ENCODE peak calls at places on chromosomes 3 and 15, in four cellular contexts. D is osteoblast, G is HCT116, J is heart right ventricle. B is an unnamed sample.

GRCh38 chr3:64748244-64748894 is 60.6 kb upstream of the ADAMTS9 start:
- DNase-seq in D (no peak), G (no peak), J (no peak), B (peak; percentile 32)

GRCh38 chr15:42453826-42454225 is 37.1 kb downstream of the ZNF106 start:
- DNase-seq in D (no peak), G (no peak), J (no peak), B (no peak)

GRCh38 chr3:195801251-195802183 is 10.2 kb downstream of the MUC4 start:
- DNase-seq in D (peak; percentile 49), G (no peak), J (no peak), B (no peak)

GRCh38 chr15:93823971-93824866 is 407.1 kb upstream of the MCTP2 start:
- DNase-seq in D (no peak), G (no peak), J (no peak), B (peak; percentile 70)

GRCh38 chr15:31262143-31262530 is 64.5 kb upstream of the KLF13 start:
- DNase-seq in D (peak; percentile 62), G (no peak), J (no peak), B (no peak)

GRCh38 chr15:28974142-28974541 is 88.4 kb downstream of the APBA2 start:
- DNase-seq in D (no peak), G (no peak), J (no peak), B (no peak)

GRCh38 chr15:100123611-100124010 is 218.2 kb downstream of the ADAMTS17 start:
- DNase-seq in D (no peak), G (no peak), J (no peak), B (no peak)

GRCh38 chr3:122754867-122755835 is 38.5 kb downstream of the HSPBAP1 start:
- DNase-seq in D (peak; percentile 56), G (peak; percentile 34), J (no peak), B (peak; percentile 13)

GRCh38 chr15:94576889-94577533 is 345.6 kb downstream of the MCTP2 start:
- DNase-seq in D (peak; percentile 36), G (peak; percentile 26), J (peak; percentile 7), B (peak; percentile 55)

GRCh38 chr15:99410477-99410876 is 155.3 kb upstream of the MEF2A start:
- DNase-seq in D (no peak), G (no peak), J (no peak), B (no peak)

GRCh38 chr15:101024709-101025108 is 105.6 kb downstream of the LRRK1 start:
- DNase-seq in D (peak; percentile 11), G (no peak), J (peak; percentile 3), B (no peak)

GRCh38 chr15:79028411-79028964 is 62.1 kb downstream of the RASGRF1 start:
- DNase-seq in D (no peak), G (peak; percentile 52), J (peak; percentile 38), B (peak; percentile 59)

GRCh38 chr15:42080585-42081462 is 13.5 kb downstream of the PLA2G4D start:
- DNase-seq in D (no peak), G (no peak), J (no peak), B (no peak)

GRCh38 chr3:137770066-137770805 is 6.1 kb downstream of the SOX14 start:
- DNase-seq in D (peak; percentile 50), G (no peak), J (no peak), B (no peak)

GRCh38 chr15:94877833-94878232 is 646.5 kb downstream of the MCTP2 start:
- DNase-seq in D (no peak), G (no peak), J (no peak), B (no peak)

GRCh38 chr3:187042062-187042745 is 97.1 kb downstream of the RPL39L start:
- DNase-seq in D (no peak), G (no peak), J (no peak), B (no peak)

GRCh38 chr15:91228890-91229289 is 128.8 kb downstream of the SV2B start:
- DNase-seq in D (no peak), G (no peak), J (no peak), B (no peak)

GRCh38 chr3:185606191-185606590 is 20.1 kb downstream of the SENP2 start:
- DNase-seq in D (no peak), G (no peak), J (no peak), B (no peak)

GRCh38 chr15:100669260-100669659 is 66.9 kb downstream of the ASB7 start:
- DNase-seq in D (no peak), G (no peak), J (no peak), B (no peak)

GRCh38 chr15:40550381-40551037 is 14.3 kb downstream of the CCDC32 start:
- DNase-seq in D (no peak), G (no peak), J (no peak), B (no peak)

GRCh38 chr3:115713247-115713646 is 89.9 kb downstream of the GAP43 start:
- DNase-seq in D (no peak), G (no peak), J (peak; percentile 21), B (peak; percentile 97)

GRCh38 chr3:189389346-189389745 is 217.6 kb downstream of the TPRG1 start:
- DNase-seq in D (no peak), G (no peak), J (no peak), B (no peak)

GRCh38 chr3:115861166-115861733 is 237.9 kb downstream of the GAP43 start:
- DNase-seq in D (no peak), G (no peak), J (no peak), B (no peak)

GRCh38 chr3:131981381-131981780 is 53.4 kb downstream of the CPNE4 start:
- DNase-seq in D (no peak), G (no peak), J (no peak), B (no peak)

GRCh38 chr3:14245822-14246221 is 67.2 kb downstream of the LSM3 start:
- DNase-seq in D (no peak), G (no peak), J (no peak), B (no peak)

GRCh38 chr3:25460751-25461150 is 32.7 kb downstream of the RARB start:
- DNase-seq in D (no peak), G (no peak), J (no peak), B (no peak)

GRCh38 chr15:89958107-89958805 is 42.9 kb upstream of the ZNF710 start:
- DNase-seq in D (no peak), G (no peak), J (no peak), B (no peak)

GRCh38 chr3:13211605-13212210 is 138.5 kb upstream of the IQSEC1 start:
- DNase-seq in D (peak; percentile 42), G (no peak), J (no peak), B (no peak)

GRCh38 chr15:42203891-42204290 is 4.2 kb downstream of the VPS39 start:
- DNase-seq in D (no peak), G (no peak), J (no peak), B (no peak)

GRCh38 chr3:55128201-55128870 is 200.5 kb upstream of the LRTM1 start:
- DNase-seq in D (peak; percentile 59), G (no peak), J (no peak), B (peak; percentile 15)

GRCh38 chr15:40928975-40929729 is at the start of gene DLL4:
- DNase-seq in D (peak; percentile 87), G (peak; percentile 71), J (peak; percentile 89), B (peak; percentile 64)

GRCh38 chr15:23561914-23562313 is 3.6 kb upstream of the MKRN3 start:
- DNase-seq in D (no peak), G (no peak), J (no peak), B (no peak)

GRCh38 chr3:89260721-89261120 is 153.3 kb downstream of the EPHA3 start:
- DNase-seq in D (no peak), G (no peak), J (no peak), B (no peak)

GRCh38 chr15:75809986-75810750 is 33.1 kb upstream of the UBE2Q2 start:
- DNase-seq in D (peak; percentile 85), G (peak; percentile 45), J (no peak), B (peak; percentile 36)

GRCh38 chr3:30688776-30689175 is 82.4 kb downstream of the TGFBR2 start:
- DNase-seq in D (no peak), G (no peak), J (no peak), B (no peak)

GRCh38 chr15:85751731-85752421 is 42.8 kb downstream of the KLHL25 start:
- DNase-seq in D (no peak), G (no peak), J (no peak), B (no peak)
- H3K4me3 ChIP-seq in D (no peak overlapping the region), G (no peak overlapping the region), J (no peak overlapping the region), B (no peak overlapping the region)

GRCh38 chr3:8421267-8421666 is 80.4 kb upstream of the LMCD1 start:
- DNase-seq in D (no peak), G (no peak), J (no peak), B (no peak)
- TF ChIP-seq CTCF in D (peak; percentile 24), G (no peak), J (no peak), B (peak; percentile 38)

DNA sequence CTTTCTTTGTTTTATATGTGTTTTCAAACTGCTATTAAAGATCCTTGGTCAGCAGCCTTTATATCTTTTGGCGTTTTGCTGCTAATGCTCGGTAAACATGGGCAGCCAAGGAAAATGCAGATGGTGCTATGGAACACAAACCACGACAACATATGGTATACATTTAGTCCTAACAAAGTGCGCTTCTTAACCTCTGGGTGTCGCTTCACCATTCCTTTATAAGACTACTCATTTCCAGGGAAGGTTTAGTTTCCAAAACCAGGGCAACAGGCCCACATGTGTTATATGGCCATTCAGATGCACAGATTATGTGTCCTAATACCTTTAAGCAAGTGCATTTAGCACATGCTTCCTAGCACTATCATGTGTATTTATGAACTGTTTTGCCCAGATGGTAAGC is 14.7 kb downstream of the SHOX2 start:
- DNase-seq in D (no peak), G (no peak), J (no peak), B (no peak)
- H3K27me3 ChIP-seq in D (peaks cover 21% of the 10 kb centered on the region), G (no peaks in the 10 kb centered on the region), J (peaks cover 86% of the 10 kb centered on the region), B (no peaks in the 10 kb centered on the region)

GRCh38 chr3:48428863-48429415 is 947 bp downstream of the PLXNB1 start:
- DNase-seq in D (peak; percentile 95), G (no peak), J (peak; percentile 46), B (peak; percentile 37)
- H3K4me3 ChIP-seq in D (peak overlapping the region; percentile 75), G (peak overlapping the region; percentile 70), J (peak overlapping the region; percentile 96), B (peak overlapping the region; percentile 59)

GRCh38 chr3:72820405-72820804 is 27.8 kb downstream of the SHQ1 start:
- DNase-seq in D (no peak), G (no peak), J (peak; percentile 82), B (no peak)

GRCh38 chr3:72821170-72821781 is 27.0 kb downstream of the SHQ1 start:
- DNase-seq in D (peak; percentile 25), G (no peak), J (peak; percentile 69), B (no peak)

GRCh38 chr3:72818915-72819314 is 29.3 kb downstream of the SHQ1 start:
- DNase-seq in D (peak; percentile 23), G (no peak), J (no peak), B (no peak)

GRCh38 chr3:72816843-72817485 is 31.3 kb downstream of the SHQ1 start:
- DNase-seq in D (no peak), G (no peak), J (no peak), B (no peak)

DNA sequence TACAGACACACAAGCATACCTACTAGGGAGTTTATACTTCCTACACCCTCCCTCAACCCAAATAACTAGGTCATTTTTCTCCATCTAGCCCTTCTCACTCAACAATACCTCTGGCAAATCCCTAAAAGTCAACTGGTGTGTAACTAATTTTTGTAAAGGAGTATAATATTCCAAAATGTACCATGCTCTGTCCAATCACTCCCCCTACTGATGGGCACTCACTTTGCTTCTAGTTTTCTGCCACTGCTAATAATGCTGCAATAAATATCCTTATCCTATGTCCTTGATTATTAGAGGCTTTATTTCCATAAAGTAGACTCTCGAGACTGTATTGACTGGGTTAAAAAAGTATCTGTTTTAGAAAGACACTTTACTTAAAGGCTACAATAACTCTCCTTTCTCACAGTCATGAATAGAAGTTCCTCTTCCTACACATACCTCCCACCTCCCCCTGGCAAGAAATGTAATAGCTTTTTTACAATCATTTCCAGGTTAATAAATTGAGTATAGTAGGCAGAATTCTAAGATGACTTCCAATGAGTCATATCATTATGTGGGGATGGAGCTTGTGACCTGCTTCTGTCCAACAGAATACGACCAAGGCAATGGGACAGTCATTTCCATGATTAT is 30.0 kb downstream of the SHQ1 start:
- DNase-seq in D (no peak), G (peak; percentile 4), J (no peak), B (peak; percentile 27)
- TF ChIP-seq CTCF in D (peak; percentile 64), G (peak; percentile 53), J (peak; percentile 63), B (peak; percentile 95)

GRCh38 chr3:129971368-129972052 is 3.0 kb upstream of the TRH start:
- DNase-seq in D (no peak), G (no peak), J (no peak), B (no peak)
- H3K27me3 ChIP-seq in D (peaks cover 10% of the 10 kb centered on the region), G (no peaks in the 10 kb centered on the region), J (peaks cover 36% of the 10 kb centered on the region), B (peaks cover 33% of the 10 kb centered on the region)